ENCODE peak calls at places on chromosome 22, in six cellular contexts. C, I, P, N, T and W are unnamed samples.

GRCh38 chr22:50199836-50200332 is 927 bp upstream of the SELENOO start:
- DNase-seq in P (no peak), T (no peak), N (no peak), C (no peak), I (no peak), W (no peak)

GRCh38 chr22:37896939-37897338 is 9.2 kb upstream of the MICALL1 start:
- DNase-seq in C (no peak), I (no peak), T (no peak), N (no peak), P (no peak), W (no peak)

GRCh38 chr22:20567993-20568417 is 60.6 kb downstream of the MED15 start:
- DNase-seq in N (no peak), T (no peak), C (no peak), I (peak; percentile 56), P (peak; percentile 47), W (no peak)

GRCh38 chr22:48786679-48786996 is 1041.0 kb downstream of the BRD1 start:
- DNase-seq in P (no peak), T (no peak), C (no peak), I (no peak), N (no peak), W (no peak)

GRCh38 chr22:20021196-20022181 is 579 bp downstream of the TANGO2 start:
- DNase-seq in C (no peak), I (peak; percentile 16), T (peak; percentile 79), P (peak; percentile 20), N (peak; percentile 86), W (no peak)

GRCh38 chr22:32829451-32829851 is 27.9 kb downstream of the TIMP3 start:
- DNase-seq in N (no peak), I (no peak), T (peak; percentile 35), P (no peak), C (no peak), W (no peak)

GRCh38 chr22:19717691-19718254 is 3.5 kb downstream of the SEPTIN5 start:
- DNase-seq in N (no peak), P (peak; percentile 55), C (no peak), T (peak; percentile 58), I (peak; percentile 61), W (peak; percentile 88)

GRCh38 chr22:50444663-50445062 is 30.2 kb downstream of the SBF1 start:
- DNase-seq in C (peak; percentile 44), T (no peak), I (peak; percentile 28), N (no peak), P (peak; percentile 75), W (no peak)

GRCh38 chr22:24247564-24248344 is 2.9 kb upstream of the GGT5 start:
- DNase-seq in C (no peak), T (peak; percentile 83), P (peak; percentile 95), N (peak; percentile 98), I (peak; percentile 85), W (peak; percentile 84)

GRCh38 chr22:19524170-19525115 is at the start of gene CLDN5:
- DNase-seq in T (no peak), N (no peak), P (peak; percentile 9), C (no peak), I (no peak), W (peak; percentile 69)